ENCODE peak calls at places on chromosomes 7 and 10, in six cellular contexts. F is astrocyte of the cerebellum, Q is AG09319, B is adrenal gland, D is psoas muscle, R is heart right ventricle. E is an unnamed sample.

GRCh38 chr10:30059209-30060107 is at the start of gene JCAD:
- DNase-seq in F (no peak), Q (no peak), B (peak; percentile 83), D (peak; percentile 83), R (peak; percentile 80), E (no peak)

GRCh38 chr10:28561531-28561930 is 28.6 kb downstream of the WAC start:
- DNase-seq in F (no peak), Q (no peak), B (no peak), D (no peak), R (no peak), E (no peak)

GRCh38 chr7:92013611-92014010 is 72.9 kb downstream of the AKAP9 start:
- DNase-seq in F (no peak), Q (no peak), B (no peak), D (no peak), R (no peak), E (no peak)

GRCh38 chr10:22651276-22651980 is 63.0 kb downstream of the PIP4K2A start:
- DNase-seq in F (no peak), Q (no peak), B (no peak), D (no peak), R (no peak), E (no peak)

GRCh38 chr10:129033790-129034272 is 433.2 kb upstream of the MGMT start:
- DNase-seq in F (no peak), Q (no peak), B (no peak), D (no peak), R (no peak), E (no peak)

GRCh38 chr10:86733260-86733671 is 23.2 kb upstream of the BMPR1A start:
- DNase-seq in F (no peak), Q (no peak), B (no peak), D (no peak), R (peak; percentile 45), E (no peak)

GRCh38 chr10:23439920-23440875 is 1.3 kb downstream of the OTUD1 start:
- DNase-seq in F (no peak), Q (no peak), B (peak; percentile 47), D (peak; percentile 38), R (peak; percentile 18), E (peak; percentile 3)

GRCh38 chr10:767211-767610 is 77.7 kb upstream of the DIP2C start:
- DNase-seq in F (no peak), Q (no peak), B (no peak), D (no peak), R (no peak), E (no peak)

GRCh38 chr7:153470004-153470671 is 582.1 kb upstream of the DPP6 start:
- DNase-seq in F (no peak), Q (no peak), B (no peak), D (no peak), R (no peak), E (no peak)

GRCh38 chr10:131314799-131315198 is 3.3 kb upstream of the TCERG1L start:
- DNase-seq in F (no peak), Q (no peak), B (no peak), D (no peak), R (no peak), E (no peak)

DNA sequence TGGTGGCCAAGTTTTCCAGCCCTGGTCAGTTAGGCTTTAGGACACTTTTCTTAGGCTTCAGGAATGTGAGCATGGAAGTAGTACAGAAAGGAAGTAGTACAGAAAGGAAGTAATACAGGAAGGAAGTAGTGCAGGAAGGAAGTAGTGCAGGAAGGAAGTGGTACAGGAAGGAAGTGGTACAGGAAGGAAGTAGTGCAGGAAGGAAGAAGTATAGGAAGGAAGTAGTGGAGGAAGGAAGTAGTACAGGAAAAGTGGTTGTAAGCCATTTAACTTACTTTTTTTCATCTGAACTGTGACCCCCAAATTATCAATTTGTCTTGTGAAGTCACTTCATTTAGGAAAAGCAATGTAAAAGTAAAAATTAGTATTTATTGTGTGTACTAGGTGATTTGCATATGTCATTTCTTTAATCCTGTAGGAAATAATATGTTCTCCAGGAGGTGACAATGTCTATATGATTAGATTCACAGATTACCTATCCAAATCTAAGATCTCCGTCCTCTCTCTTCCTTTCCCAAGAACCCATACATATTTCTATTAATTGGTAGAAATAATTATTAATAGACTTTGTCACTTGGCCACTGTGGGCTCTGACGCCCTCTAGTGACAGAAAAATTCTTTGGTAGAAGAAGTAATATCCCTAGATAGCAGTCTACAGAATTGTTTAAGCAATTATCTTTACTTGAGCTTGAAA is 3.9 kb upstream of the FAS start:
- DNase-seq in F (no peak), Q (no peak), B (peak; percentile 44), D (no peak), R (peak; percentile 38), E (no peak)
- TF ChIP-seq CTCF in F (peak; percentile 63), Q (peak; percentile 66), B (peak; percentile 83), D (peak; percentile 76), R (peak; percentile 86), E (peak; percentile 68)

GRCh38 chr7:55271069-55271468 is 94.1 kb upstream of the LANCL2 start:
- DNase-seq in F (no peak), Q (no peak), B (no peak), D (no peak), R (no peak), E (no peak)
- TF ChIP-seq CTCF in F (peak; percentile 55), Q (peak; percentile 71), B (no peak), D (peak; percentile 14), R (no peak), E (peak; percentile 80)

GRCh38 chr7:71229699-71230098 is 97.8 kb downstream of the GALNT17 start:
- DNase-seq in F (no peak), Q (no peak), B (no peak), D (no peak), R (no peak), E (no peak)

GRCh38 chr7:71229201-71229600 is 97.3 kb downstream of the GALNT17 start:
- DNase-seq in F (no peak), Q (no peak), B (no peak), D (no peak), R (no peak), E (no peak)

GRCh38 chr7:71221549-71221948 is 89.6 kb downstream of the GALNT17 start:
- DNase-seq in F (no peak), Q (no peak), B (no peak), D (no peak), R (no peak), E (no peak)

DNA sequence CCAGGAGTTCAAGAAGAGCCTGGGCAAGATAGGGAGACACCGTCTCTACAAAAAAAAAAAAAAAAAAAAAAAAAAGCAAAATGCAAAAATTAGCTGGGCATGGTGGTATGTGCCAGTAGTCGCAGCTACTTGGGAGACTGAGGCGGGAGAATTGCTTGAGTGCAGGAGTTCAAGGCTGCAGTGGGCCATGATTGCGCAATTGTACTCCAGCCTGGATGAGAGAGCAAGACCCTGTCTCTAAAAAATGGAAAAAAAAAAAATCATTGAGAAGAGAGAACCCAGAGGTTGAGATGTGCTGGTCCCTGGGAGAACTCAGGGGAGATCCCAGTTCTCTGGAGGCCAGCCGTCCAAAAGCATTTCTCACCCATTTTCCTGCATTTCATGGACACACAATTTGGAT is 95.2 kb downstream of the GALNT17 start:
- DNase-seq in F (no peak), Q (no peak), B (no peak), D (no peak), R (no peak), E (no peak)
- TF ChIP-seq CTCF in F (no peak), Q (no peak), B (no peak), D (no peak), R (no peak), E (no peak)

GRCh38 chr10:3217853-3218252 is 45.3 kb upstream of the PITRM1 start:
- DNase-seq in F (no peak), Q (no peak), B (no peak), D (no peak), R (no peak), E (no peak)

GRCh38 chr10:3225589-3225988 is 53.0 kb upstream of the PITRM1 start:
- DNase-seq in F (no peak), Q (no peak), B (no peak), D (no peak), R (no peak), E (peak; percentile 33)

GRCh38 chr10:3224241-3224640 is 51.7 kb upstream of the PITRM1 start:
- DNase-seq in F (no peak), Q (no peak), B (no peak), D (no peak), R (no peak), E (no peak)

GRCh38 chr10:3220853-3221252 is 48.3 kb upstream of the PITRM1 start:
- DNase-seq in F (no peak), Q (no peak), B (no peak), D (no peak), R (no peak), E (peak; percentile 10)

GRCh38 chr10:3222068-3222467 is 49.5 kb upstream of the PITRM1 start:
- DNase-seq in F (no peak), Q (no peak), B (no peak), D (no peak), R (no peak), E (peak; percentile 39)
- TF ChIP-seq CTCF in F (no peak), Q (peak; percentile 24), B (no peak), D (no peak), R (no peak), E (peak; percentile 47)

DNA sequence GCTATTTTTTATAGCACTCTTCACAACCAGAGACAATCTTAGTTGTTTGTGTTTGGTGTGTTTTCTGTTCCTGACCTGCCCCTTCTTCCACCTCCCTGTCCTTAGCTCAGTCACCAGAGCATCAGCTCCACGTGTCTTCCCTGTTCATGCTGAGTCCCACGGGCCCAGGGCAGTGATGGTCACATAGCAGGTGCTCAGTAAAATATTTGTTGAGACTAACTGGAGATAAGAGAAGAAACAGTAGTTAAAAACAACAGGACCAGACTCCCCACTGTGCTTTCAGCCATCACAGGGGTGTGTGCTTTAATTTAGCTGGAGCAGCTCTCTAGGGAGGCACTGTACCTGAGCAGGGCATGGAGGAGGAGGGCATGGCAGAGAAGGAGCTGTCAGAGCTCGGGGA is 307.3 kb upstream of the ZNF32 start:
- DNase-seq in F (no peak), Q (no peak), B (no peak), D (no peak), R (no peak), E (no peak)
- TF ChIP-seq CTCF in F (no peak), Q (no peak), B (no peak), D (no peak), R (no peak), E (no peak)

DNA sequence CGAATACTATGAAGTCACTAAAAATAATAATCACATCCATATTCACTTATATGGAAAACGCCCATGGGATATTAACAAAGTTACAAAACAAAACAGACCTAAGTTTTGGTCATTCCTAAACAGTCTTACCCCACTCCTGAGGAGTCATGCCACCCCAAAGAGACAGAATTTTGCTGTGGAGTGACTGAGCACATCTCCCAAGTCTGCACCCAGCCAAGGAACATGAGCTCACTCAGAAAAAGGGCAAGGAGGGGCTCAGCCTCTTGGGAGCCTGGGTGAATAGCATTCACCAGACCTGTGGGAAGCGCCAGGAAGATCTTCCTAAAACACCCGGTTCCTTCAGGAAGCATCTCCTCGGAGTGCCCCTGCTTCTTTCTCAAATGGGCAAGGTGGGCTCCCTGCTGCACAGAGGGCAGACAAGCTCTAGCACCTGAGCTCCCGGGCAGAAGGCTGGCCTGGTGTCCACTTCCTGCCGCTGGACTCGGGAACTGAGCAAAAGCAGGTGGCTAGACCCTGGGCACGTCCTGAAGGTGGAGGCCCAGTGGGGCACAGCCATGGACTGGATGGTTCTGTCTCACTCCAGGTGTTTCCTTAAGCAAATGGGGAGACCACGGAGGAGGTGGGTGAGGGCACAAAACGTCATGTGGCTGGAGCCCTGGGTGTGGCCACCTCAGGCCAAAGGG is 31.0 kb downstream of the TNS3 start:
- DNase-seq in F (no peak), Q (no peak), B (no peak), D (no peak), R (no peak), E (no peak)
- TF ChIP-seq CTCF in F (no peak), Q (no peak), B (no peak), D (no peak), R (no peak), E (no peak)

E was measured in AG09309.